ENCODE peak calls at places on chromosomes 5 and 9, in seven cellular contexts. M is astrocyte of the cerebellum, C is EL, I is AML-193, K is RPMI8226, U is NCI-H2171 treated with DMSO at 0.1 percent for 48 hours, D is upper lobe of left lung. P is an unnamed sample.

GRCh38 chr9:21558627-21559401 is 76.7 kb upstream of the IFNE start:
- DNase-seq in U (no peak), M (no peak), D (no peak), K (peak; percentile 33), I (no peak), C (peak; percentile 56), P (no peak)

GRCh38 chr5:80141147-80141671 is 106.1 kb downstream of the THBS4 start:
- DNase-seq in D (peak; percentile 82), C (no peak), M (no peak), U (no peak), I (no peak), K (no peak), P (no peak)

GRCh38 chr5:171495122-171495700 is 75.8 kb downstream of the FGF18 start:
- DNase-seq in K (no peak), C (no peak), D (no peak), I (no peak), U (no peak), M (no peak), P (no peak)

GRCh38 chr9:133647148-133647547 is 11.0 kb downstream of the DBH start:
- DNase-seq in U (no peak), K (no peak), C (no peak), I (no peak), M (no peak), D (no peak), P (no peak)

GRCh38 chr5:78806544-78806943 is 158.0 kb upstream of the LHFPL2 start:
- DNase-seq in U (no peak), I (no peak), M (peak; percentile 69), D (no peak), K (no peak), C (peak; percentile 99), P (no peak)

GRCh38 chr5:179119415-179120170 is 59.4 kb downstream of the ZNF354C start:
- DNase-seq in U (no peak), C (no peak), I (no peak), K (no peak), D (no peak), M (no peak), P (no peak)

GRCh38 chr5:138370537-138370936 is 18.1 kb downstream of the KDM3B start:
- DNase-seq in M (no peak), C (peak; percentile 9), K (no peak), D (no peak), U (no peak), I (no peak), P (no peak)

GRCh38 chr5:167770461-167770860 is 521.0 kb upstream of the WWC1 start:
- DNase-seq in M (no peak), K (no peak), D (no peak), C (peak; percentile 87), I (no peak), U (no peak), P (no peak)

GRCh38 chr9:93648836-93649235 is 72.5 kb downstream of the PHF2 start:
- DNase-seq in I (no peak), U (no peak), D (peak; percentile 15), M (no peak), C (no peak), K (no peak), P (no peak)

GRCh38 chr9:126327750-126328120 is 1.1 kb downstream of the MVB12B start:
- DNase-seq in K (no peak), C (no peak), M (no peak), D (no peak), U (no peak), I (no peak), P (no peak)

GRCh38 chr5:57171818-57172465 is 1.9 kb upstream of the GPBP1 start:
- DNase-seq in K (peak; percentile 34), D (peak; percentile 77), U (no peak), I (no peak), M (no peak), C (no peak), P (no peak)

GRCh38 chr5:151257731-151258715 is 5.0 kb downstream of the GM2A start:
- DNase-seq in I (peak; percentile 18), U (no peak), C (peak; percentile 64), D (peak; percentile 50), K (no peak), M (no peak), P (no peak)

GRCh38 chr9:22954550-22954949 is 507.9 kb downstream of the DMRTA1 start:
- DNase-seq in C (no peak), U (no peak), M (no peak), I (no peak), K (no peak), D (no peak), P (no peak)

GRCh38 chr5:105789246-105789645 is 1881.5 kb downstream of the EFNA5 start:
- DNase-seq in C (no peak), U (no peak), M (no peak), I (no peak), D (no peak), K (no peak), P (no peak)

GRCh38 chr5:78009937-78010527 is 233.9 kb upstream of the TBCA start:
- DNase-seq in I (no peak), C (peak; percentile 84), K (no peak), M (peak; percentile 84), U (no peak), D (no peak), P (no peak)

GRCh38 chr9:85508616-85509015 is 233.1 kb downstream of the AGTPBP1 start:
- DNase-seq in C (no peak), D (no peak), I (no peak), K (no peak), M (no peak), U (no peak), P (no peak)

GRCh38 chr9:123070210-123070609 is 36.7 kb downstream of the GPR21 start:
- DNase-seq in I (no peak), K (no peak), C (no peak), D (no peak), U (no peak), M (no peak), P (no peak)

P was measured in DMS 273 treated with DMSO at 0.1 percent for 48 hours.